ENCODE peak calls at places on chromosomes 1 and 21, in ten cellular contexts. N is suprapubic skin, B is A549, Q is prostate gland, U is H1, F is heart left ventricle, H is HCT116, O is transverse colon, X is adrenal gland, A is K562. Y is an unnamed sample.

GRCh38 chr1:190436615-190437014 is 41.0 kb downstream of the BRINP3 start:
- DNase-seq in N (no peak), B (peak; percentile 17), Q (no peak), U (no peak), F (no peak), H (peak; percentile 36), O (no peak), X (no peak), A (no peak), Y (no peak)

GRCh38 chr21:30577766-30578165 is 12.4 kb downstream of the KRTAP22-2 start:
- DNase-seq in N (no peak), B (no peak), Q (no peak), U (no peak), F (no peak), H (no peak), O (no peak), X (no peak), A (no peak), Y (no peak)

GRCh38 chr1:108847464-108847863 is 9.4 kb downstream of the AKNAD1 start:
- DNase-seq in N (no peak), B (no peak), Q (no peak), U (no peak), F (no peak), H (no peak), O (no peak), X (no peak), A (no peak), Y (no peak)

GRCh38 chr1:150429805-150430204 is 57.4 kb upstream of the TARS2 start:
- DNase-seq in N (no peak), B (peak; percentile 16), Q (no peak), U (no peak), F (no peak), H (no peak), O (no peak), X (no peak), A (peak; percentile 16), Y (no peak)

GRCh38 chr1:199129247-199129646 is 490.4 kb downstream of the PTPRC start:
- DNase-seq in N (no peak), B (no peak), Q (no peak), U (no peak), F (no peak), H (no peak), O (no peak), X (no peak), A (no peak), Y (no peak)

GRCh38 chr1:243917177-243917862 is 67.3 kb upstream of the AKT3 start:
- DNase-seq in N (no peak), B (peak; percentile 48), Q (peak; percentile 11), U (peak; percentile 74), F (peak; percentile 42), H (no peak), O (peak; percentile 15), X (peak; percentile 21), A (no peak), Y (peak; percentile 18)

GRCh38 chr1:76940586-76941335 is 73.5 kb downstream of the ST6GALNAC5 start:
- DNase-seq in N (no peak), B (no peak), Q (no peak), U (no peak), F (no peak), H (no peak), O (no peak), X (no peak), A (no peak), Y (no peak)

GRCh38 chr1:242129103-242129502 is 130.2 kb upstream of the MAP1LC3C start:
- DNase-seq in N (no peak), B (peak; percentile 14), Q (no peak), U (no peak), F (no peak), H (peak; percentile 31), O (no peak), X (no peak), A (peak; percentile 14), Y (no peak)

GRCh38 chr21:34311561-34312330 is 52.1 kb upstream of the KCNE2 start:
- DNase-seq in N (no peak), B (no peak), Q (no peak), U (no peak), F (no peak), H (no peak), O (no peak), X (no peak), A (no peak), Y (no peak)

DNA sequence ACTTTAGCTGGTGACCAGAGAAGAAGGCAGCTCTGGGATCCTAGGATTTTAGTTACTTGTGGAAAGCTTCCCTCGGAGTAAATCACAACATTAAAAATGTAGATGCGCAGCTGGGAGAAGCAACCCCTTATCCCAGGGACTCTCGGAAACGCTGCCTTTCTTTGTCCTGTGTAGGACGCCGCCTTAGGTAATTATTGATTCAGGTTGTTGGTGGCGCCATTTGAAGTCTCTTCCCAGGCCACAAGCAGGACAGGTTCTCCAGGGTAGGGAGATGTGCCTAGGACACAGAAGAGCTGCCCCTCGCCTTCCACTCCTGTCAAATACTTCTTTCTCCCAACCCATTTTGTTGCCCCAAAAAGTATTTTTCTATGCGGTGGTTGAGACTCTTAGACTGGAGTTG is 10.3 kb downstream of the SLC37A1 start:
- DNase-seq in N (no peak), B (no peak), Q (peak; percentile 82), U (no peak), F (no peak), H (no peak), O (no peak), X (no peak), A (no peak), Y (no peak)
- H3K4me1 ChIP-seq in N (peaks cover 14% of the 10 kb centered on the region), B (peaks cover under 1% of the 10 kb centered on the region), Q (peaks cover 43% of the 10 kb centered on the region), U (peaks cover 12% of the 10 kb centered on the region), F (peaks cover 25% of the 10 kb centered on the region), H (peaks cover 7% of the 10 kb centered on the region), O (peaks cover 42% of the 10 kb centered on the region), X (peaks cover 13% of the 10 kb centered on the region), A (peaks cover 4% of the 10 kb centered on the region), Y (peaks cover 44% of the 10 kb centered on the region)

DNA sequence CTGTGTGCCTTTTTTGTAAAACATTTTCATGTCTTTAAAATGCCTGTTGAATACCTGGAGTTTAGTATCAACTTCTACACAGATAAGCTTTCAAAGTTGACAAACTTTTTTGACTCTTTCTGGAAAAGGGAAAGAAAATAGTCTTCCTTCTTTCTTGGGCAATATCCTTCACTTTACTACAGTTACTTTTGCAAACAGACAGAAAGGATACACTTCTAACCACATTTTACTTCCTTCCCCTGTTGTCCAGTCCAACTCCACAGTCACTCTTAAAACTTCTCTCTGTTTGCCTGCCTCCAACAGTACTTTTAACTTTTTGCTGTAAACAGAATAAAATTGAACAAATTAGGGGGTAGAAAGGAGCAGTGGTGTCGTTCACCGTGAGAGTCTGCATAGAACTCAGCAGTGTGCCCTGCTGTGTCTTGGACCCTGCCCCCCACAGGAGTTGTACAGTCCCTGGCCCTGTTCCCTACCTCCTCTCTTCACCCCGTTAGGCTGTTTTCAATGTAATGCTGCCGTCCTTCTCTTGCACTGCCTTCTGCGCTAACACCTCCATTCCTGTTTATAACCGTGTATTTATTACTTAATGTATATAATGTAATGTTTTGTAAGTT is 160.8 kb upstream of the SGIP1 start:
- DNase-seq in N (no peak), B (no peak), Q (no peak), U (no peak), F (no peak), H (no peak), O (no peak), X (no peak), A (no peak), Y (no peak)
- TF ChIP-seq POLR2A in N (no peak), B (no peak), Q (no peak), U (no peak), F (no peak), H (no peak), O (no peak), X (no peak), A (no peak), Y (no peak)

DNA sequence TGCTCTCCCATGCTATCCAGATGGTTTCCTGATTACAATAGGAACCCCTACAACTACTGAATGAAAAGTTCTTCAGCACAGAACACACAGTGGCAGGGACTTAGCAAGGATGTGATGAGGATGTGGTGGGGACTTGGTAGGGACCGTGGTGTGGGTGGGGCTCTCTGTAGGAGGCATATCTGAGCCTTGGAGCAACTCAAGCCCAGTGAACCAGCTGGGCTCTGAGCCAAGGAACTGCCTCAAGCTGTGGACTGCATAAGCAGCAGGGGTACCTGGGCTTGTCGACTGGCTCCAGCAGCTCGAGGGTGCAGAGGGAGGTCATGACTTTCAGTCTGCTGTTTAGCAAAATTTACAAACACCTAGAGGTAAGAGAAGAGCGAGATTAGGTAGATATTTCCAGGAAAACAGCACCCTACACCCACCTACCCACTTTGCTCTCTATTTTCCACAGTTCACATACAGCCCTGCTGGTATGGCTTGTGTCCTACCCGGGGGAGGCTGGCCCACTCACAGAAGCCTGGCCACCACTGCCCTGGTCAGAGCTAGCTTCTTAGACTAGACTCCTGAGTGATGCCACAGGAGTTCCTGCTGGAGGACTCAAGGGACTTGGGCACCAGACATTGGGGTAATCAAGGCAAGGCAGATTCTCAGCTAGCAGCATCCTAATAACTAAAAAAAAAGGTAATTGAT is 86.8 kb upstream of the GCLM start:
- DNase-seq in N (no peak), B (no peak), Q (no peak), U (no peak), F (no peak), H (no peak), O (no peak), X (no peak), A (no peak), Y (peak; percentile 86)
- H3K4me1 ChIP-seq in N (no peaks in the 10 kb centered on the region), B (peaks cover 5% of the 10 kb centered on the region), Q (no peaks in the 10 kb centered on the region), U (no peaks in the 10 kb centered on the region), F (no peaks in the 10 kb centered on the region), H (no peaks in the 10 kb centered on the region), O (no peaks in the 10 kb centered on the region), X (no peaks in the 10 kb centered on the region), A (no peaks in the 10 kb centered on the region), Y (peaks cover 6% of the 10 kb centered on the region)

GRCh38 chr1:156727492-156727891 is 777 bp upstream of the METTL25B start:
- DNase-seq in N (no peak), B (no peak), Q (no peak), U (no peak), F (no peak), H (no peak), O (no peak), X (no peak), A (no peak), Y (no peak)

GRCh38 chr1:156726549-156727226 is 1.6 kb upstream of the METTL25B start:
- DNase-seq in N (no peak), B (peak; percentile 91), Q (no peak), U (no peak), F (no peak), H (peak; percentile 71), O (peak; percentile 64), X (no peak), A (peak; percentile 80), Y (peak; percentile 35)

GRCh38 chr1:156725683-156726280 is 2.5 kb upstream of the METTL25B start:
- DNase-seq in N (peak; percentile 91), B (peak; percentile 89), Q (peak; percentile 85), U (peak; percentile 88), F (peak; percentile 85), H (peak; percentile 83), O (peak; percentile 91), X (peak; percentile 88), A (peak; percentile 87), Y (peak; percentile 90)

DNA sequence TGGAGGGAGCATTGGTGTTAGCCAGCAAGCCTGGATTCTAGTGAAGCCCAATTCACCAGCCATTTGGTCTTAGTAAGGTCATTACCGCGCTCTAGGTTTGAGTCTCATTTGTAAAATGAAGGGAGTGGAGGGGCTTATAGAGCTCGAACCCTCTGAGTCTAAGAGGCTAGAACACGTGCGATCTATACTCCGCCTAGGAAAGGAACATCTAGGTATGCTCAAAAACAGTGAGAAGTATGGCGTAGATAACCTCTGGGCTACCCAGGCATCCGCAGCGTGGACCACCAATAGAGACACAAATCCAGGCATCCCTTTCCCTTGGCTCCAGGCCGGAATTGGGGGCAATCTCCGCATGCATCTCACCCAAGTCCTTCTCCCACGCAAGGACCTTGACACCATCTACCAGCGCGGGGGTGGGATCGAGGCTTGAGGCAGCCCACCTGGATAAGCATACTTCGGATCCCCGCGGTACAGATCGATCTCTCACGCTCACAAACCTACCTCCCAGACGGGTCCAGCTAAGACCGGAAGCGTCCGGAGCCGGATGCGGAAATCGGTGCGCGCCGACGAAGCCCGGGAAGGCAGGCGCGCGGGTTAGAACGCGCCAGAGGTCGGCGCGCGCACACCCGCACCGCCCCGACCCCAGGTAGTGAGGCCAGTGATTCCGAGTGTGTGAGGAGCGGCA is at the start of gene METTL25B:
- DNase-seq in N (peak; percentile 91), B (peak; percentile 90), Q (peak; percentile 73), U (peak; percentile 88), F (peak; percentile 82), H (no peak), O (peak; percentile 88), X (peak; percentile 84), A (peak; percentile 87), Y (peak; percentile 80)
- TF ChIP-seq POLR2A in N (peak; percentile 67), B (peak; percentile 66), Q (no peak), U (no peak), F (no peak), H (no peak), O (peak; percentile 73), X (peak; percentile 14), A (peak; percentile 82), Y (no peak)